ENCODE peak calls at places on chromosomes 4 and X, in five cellular contexts. F is progenitor cell of endocrine pancreas; V is AG10803; D is CD8-positive, alpha-beta T cell; O is left ventricle myocardium inferior. A is an unnamed sample.

GRCh38 chrX:50430917-50431316 is 39.7 kb downstream of the DGKK start:
- DNase-seq in F (no peak), V (no peak), D (no peak), O (no peak), A (no peak)

GRCh38 chrX:34638116-34638515 is 19.0 kb downstream of the TMEM47 start:
- DNase-seq in F (no peak), V (peak; percentile 31), D (no peak), O (no peak), A (no peak)

GRCh38 chr4:62474802-62475201 is 1274.7 kb downstream of the ADGRL3 start:
- DNase-seq in F (no peak), V (no peak), D (no peak), O (no peak), A (no peak)

GRCh38 chr4:10478621-10479020 is 21.4 kb upstream of the ZNF518B start:
- DNase-seq in F (no peak), V (no peak), D (no peak), O (no peak), A (no peak)

GRCh38 chr4:112523764-112524505 is 8.0 kb upstream of the NEUROG2 start:
- DNase-seq in F (peak; percentile 82), V (no peak), D (peak; percentile 54), O (peak; percentile 36), A (peak; percentile 88)

GRCh38 chr4:127685292-127685691 is 44.9 kb upstream of the SLC25A31 start:
- DNase-seq in F (no peak), V (no peak), D (no peak), O (no peak), A (no peak)

GRCh38 chrX:30521440-30522182 is 56.0 kb downstream of the TASL start:
- DNase-seq in F (no peak), V (peak; percentile 35), D (no peak), O (no peak), A (no peak)

GRCh38 chrX:69371159-69371558 is 133.0 kb upstream of the NALF2 start:
- DNase-seq in F (no peak), V (no peak), D (no peak), O (no peak), A (no peak)

GRCh38 chrX:8748855-8749254 is 16.9 kb upstream of the ANOS1 start:
- DNase-seq in F (no peak), V (peak; percentile 22), D (no peak), O (no peak), A (peak; percentile 40)

GRCh38 chr4:180449395-180449956 is 1793.7 kb upstream of the TENM3 start:
- DNase-seq in F (no peak), V (no peak), D (no peak), O (no peak), A (no peak)

GRCh38 chrX:10981491-10981890 is 129.6 kb upstream of the HCCS start:
- DNase-seq in F (no peak), V (no peak), D (no peak), O (no peak), A (no peak)

GRCh38 chr4:95141376-95141775 is 383.6 kb downstream of the BMPR1B start:
- DNase-seq in F (no peak), V (peak; percentile 56), D (no peak), O (no peak), A (no peak)

GRCh38 chr4:186204103-186204559 is 12.8 kb downstream of the CYP4V2 start:
- DNase-seq in F (no peak), V (no peak), D (no peak), O (no peak), A (no peak)

GRCh38 chr4:108783666-108784463 is 21.0 kb upstream of the ETNPPL start:
- DNase-seq in F (no peak), V (peak; percentile 25), D (no peak), O (no peak), A (no peak)

GRCh38 chrX:22395372-22395771 is 122.7 kb downstream of the CBLL2 start:
- DNase-seq in F (no peak), V (no peak), D (no peak), O (no peak), A (no peak)

GRCh38 chr4:24475756-24476155 is 108.6 kb downstream of the DHX15 start:
- DNase-seq in F (no peak), V (no peak), D (no peak), O (no peak), A (no peak)

GRCh38 chrX:76279007-76279406 is 106.1 kb downstream of the PBDC1 start:
- DNase-seq in F (no peak), V (peak; percentile 34), D (no peak), O (peak; percentile 13), A (peak; percentile 40)
- TF ChIP-seq CTCF in F (peak; percentile 67), V (peak; percentile 66), D (peak; percentile 57), O (peak; percentile 66), A (peak; percentile 83)

GRCh38 chr4:163048447-163048846 is 118.2 kb downstream of the NAF1 start:
- DNase-seq in F (no peak), V (peak; percentile 33), D (no peak), O (no peak), A (peak; percentile 19)
- TF ChIP-seq CTCF in F (peak; percentile 56), V (peak; percentile 52), D (no peak), O (peak; percentile 42), A (peak; percentile 59)

GRCh38 chrX:132165651-132166050 is 37.8 kb upstream of the FRMD7 start:
- DNase-seq in F (no peak), V (no peak), D (no peak), O (no peak), A (no peak)

GRCh38 chrX:132171881-132172280 is 44.1 kb upstream of the FRMD7 start:
- DNase-seq in F (no peak), V (no peak), D (no peak), O (no peak), A (no peak)

GRCh38 chrX:132173647-132174046 is 45.6 kb downstream of the RAP2C start:
- DNase-seq in F (no peak), V (no peak), D (no peak), O (no peak), A (no peak)

GRCh38 chrX:132169554-132169953 is 41.7 kb upstream of the FRMD7 start:
- DNase-seq in F (no peak), V (no peak), D (no peak), O (no peak), A (no peak)

DNA sequence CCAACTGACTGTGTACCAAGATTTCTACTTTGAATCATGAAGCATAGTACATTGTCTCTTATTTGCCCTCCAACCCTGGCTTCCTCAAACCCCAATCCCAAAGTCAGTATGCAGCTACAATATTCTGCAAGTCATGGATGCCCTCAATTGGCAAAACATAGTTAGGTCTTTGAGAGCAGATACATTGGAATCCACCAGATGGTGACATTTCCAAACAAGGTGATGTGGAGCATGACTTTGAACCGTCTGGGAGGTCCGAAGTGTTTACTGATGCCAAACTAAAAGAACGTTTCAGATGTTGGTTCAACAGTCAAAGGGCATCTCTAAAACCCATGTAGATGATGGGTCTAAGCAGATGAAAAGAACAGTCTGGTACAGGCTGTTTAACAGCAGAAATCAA is 43.7 kb upstream of the FRMD7 start:
- DNase-seq in F (no peak), V (no peak), D (no peak), O (no peak), A (no peak)
- TF ChIP-seq CTCF in F (no peak), V (no peak), D (no peak), O (peak; percentile 41), A (no peak)

GRCh38 chrX:15055146-15055930 is 182.1 kb downstream of the MOSPD2 start:
- DNase-seq in F (no peak), V (peak; percentile 52), D (no peak), O (no peak), A (no peak)

GRCh38 chrX:15056044-15056443 is 182.8 kb downstream of the MOSPD2 start:
- DNase-seq in F (no peak), V (no peak), D (no peak), O (no peak), A (no peak)

GRCh38 chrX:15059488-15059887 is 186.3 kb downstream of the MOSPD2 start:
- DNase-seq in F (no peak), V (peak; percentile 3), D (no peak), O (no peak), A (no peak)
- TF ChIP-seq CTCF in F (no peak), V (peak; percentile 44), D (no peak), O (no peak), A (no peak)

DNA sequence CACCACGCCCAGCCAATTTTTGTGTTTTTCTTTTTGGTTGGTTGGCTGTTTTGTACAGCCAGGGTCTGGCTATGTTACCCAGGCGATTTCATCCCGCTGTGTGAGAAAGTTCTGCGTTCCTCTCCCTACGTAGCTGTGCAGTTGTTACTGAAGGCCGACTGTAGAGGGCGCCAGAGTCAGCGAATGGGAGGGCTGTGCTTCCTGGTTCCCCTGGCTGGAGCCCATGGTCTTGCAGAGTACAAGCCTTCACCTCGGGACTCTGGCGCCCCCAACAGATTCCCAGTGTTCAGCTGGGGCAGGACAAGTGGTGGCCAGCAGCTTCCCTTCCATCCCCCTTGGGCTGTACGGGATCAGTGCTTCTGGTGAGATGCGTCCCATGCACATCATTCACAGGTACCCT is 5.6 kb upstream of the CT45A1 start:
- DNase-seq in F (no peak), V (no peak), D (no peak), O (no peak), A (peak; percentile 25)
- TF ChIP-seq CTCF in F (no peak), V (no peak), D (no peak), O (peak; percentile 23), A (peak; percentile 60)

GRCh38 chrX:73267206-73267605 is 52.6 kb upstream of the NAP1L2 start:
- DNase-seq in F (no peak), V (no peak), D (no peak), O (no peak), A (no peak)

GRCh38 chrX:73267979-73268378 is 53.3 kb upstream of the NAP1L2 start:
- DNase-seq in F (no peak), V (no peak), D (no peak), O (no peak), A (no peak)

GRCh38 chrX:73268463-73268862 is 53.8 kb upstream of the NAP1L2 start:
- DNase-seq in F (no peak), V (no peak), D (no peak), O (no peak), A (no peak)

GRCh38 chrX:73266766-73267165 is 52.1 kb upstream of the NAP1L2 start:
- DNase-seq in F (no peak), V (no peak), D (no peak), O (no peak), A (no peak)

DNA sequence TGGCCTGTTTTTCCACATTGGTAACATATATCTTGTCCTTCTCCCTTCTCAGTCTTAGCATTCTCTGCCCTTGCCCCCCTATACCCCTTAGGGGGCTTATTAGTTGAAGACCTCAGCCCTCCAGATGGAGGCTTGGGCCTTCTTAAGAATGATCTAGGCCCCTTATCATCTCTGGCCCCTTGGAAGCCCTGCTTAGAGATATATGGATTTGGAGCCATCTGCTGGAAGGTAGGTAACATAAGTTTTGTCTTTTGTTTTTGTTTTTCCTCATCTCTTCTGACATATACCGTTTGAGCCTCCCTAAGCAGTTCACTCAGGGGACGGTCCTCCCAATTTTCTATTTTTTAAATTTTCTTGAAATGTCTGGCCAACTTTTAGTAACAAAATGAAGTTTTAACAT is 48.3 kb upstream of the NAP1L2 start:
- DNase-seq in F (no peak), V (peak; percentile 0), D (no peak), O (no peak), A (peak; percentile 4)
- TF ChIP-seq CTCF in F (peak; percentile 27), V (peak; percentile 6), D (no peak), O (peak; percentile 16), A (peak; percentile 30)